ENCODE peak calls at places on chromosomes 11 and 22, in seven cellular contexts. One of them, this sample, is unnamed.

GRCh38 chr11:125267548-125267947 is 103.0 kb downstream of the PKNOX2 start:
- DNase-seq in NCI-H2081: no peak
- DNase-seq in left ventricle myocardium inferior: no peak
- DNase-seq in GF-D8: no peak
- DNase-seq in Calu3: no peak
- DNase-seq in endothelial cell: no peak
- DNase-seq in ovary: no peak
- DNase-seq in this sample: no peak

GRCh38 chr11:1060410-1060809 is 14.3 kb upstream of the MUC2 start:
- DNase-seq in GF-D8: no peak
- DNase-seq in endothelial cell: no peak
- DNase-seq in left ventricle myocardium inferior: no peak
- DNase-seq in NCI-H2081: no peak
- DNase-seq in Calu3: no peak
- DNase-seq in ovary: peak
- DNase-seq in this sample: no peak

GRCh38 chr11:111922803-111923202 is 4.1 kb downstream of the C11orf52 start:
- DNase-seq in Calu3: no peak
- DNase-seq in NCI-H2081: no peak
- DNase-seq in ovary: peak
- DNase-seq in endothelial cell: no peak
- DNase-seq in GF-D8: peak
- DNase-seq in left ventricle myocardium inferior: no peak
- DNase-seq in this sample: no peak

GRCh38 chr11:112440518-112440917 is 179.9 kb upstream of the PLET1 start:
- DNase-seq in left ventricle myocardium inferior: no peak
- DNase-seq in Calu3: no peak
- DNase-seq in GF-D8: no peak
- DNase-seq in endothelial cell: peak
- DNase-seq in ovary: no peak
- DNase-seq in NCI-H2081: no peak
- DNase-seq in this sample: peak

GRCh38 chr22:17846326-17846992 is 72.2 kb upstream of the BID start:
- DNase-seq in left ventricle myocardium inferior: no peak
- DNase-seq in Calu3: no peak
- DNase-seq in endothelial cell: no peak
- DNase-seq in GF-D8: no peak
- DNase-seq in ovary: peak
- DNase-seq in NCI-H2081: no peak
- DNase-seq in this sample: no peak

GRCh38 chr11:66904055-66904454 is 47.2 kb downstream of the LRFN4 start:
- DNase-seq in NCI-H2081: no peak
- DNase-seq in left ventricle myocardium inferior: no peak
- DNase-seq in GF-D8: no peak
- DNase-seq in ovary: no peak
- DNase-seq in endothelial cell: no peak
- DNase-seq in Calu3: peak
- DNase-seq in this sample: peak

GRCh38 chr11:119742263-119742861 is 13.4 kb upstream of the NECTIN1 start:
- DNase-seq in Calu3: no peak
- DNase-seq in left ventricle myocardium inferior: no peak
- DNase-seq in GF-D8: no peak
- DNase-seq in ovary: no peak
- DNase-seq in endothelial cell: no peak
- DNase-seq in NCI-H2081: no peak
- DNase-seq in this sample: no peak

GRCh38 chr22:27113211-27114030 is 456.0 kb downstream of the MIAT start:
- DNase-seq in left ventricle myocardium inferior: peak
- DNase-seq in NCI-H2081: no peak
- DNase-seq in endothelial cell: no peak
- DNase-seq in GF-D8: no peak
- DNase-seq in ovary: peak
- DNase-seq in Calu3: peak
- DNase-seq in this sample: peak

GRCh38 chr11:61480261-61480660 is 28.3 kb upstream of the LRRC10B start:
- DNase-seq in ovary: no peak
- DNase-seq in Calu3: no peak
- DNase-seq in left ventricle myocardium inferior: no peak
- DNase-seq in NCI-H2081: no peak
- DNase-seq in endothelial cell: no peak
- DNase-seq in GF-D8: no peak
- DNase-seq in this sample: no peak

GRCh38 chr22:21961886-21962654 is 9.4 kb upstream of the PPM1F start:
- DNase-seq in endothelial cell: no peak
- DNase-seq in left ventricle myocardium inferior: no peak
- DNase-seq in NCI-H2081: no peak
- DNase-seq in ovary: no peak
- DNase-seq in Calu3: peak
- DNase-seq in GF-D8: no peak
- DNase-seq in this sample: no peak

GRCh38 chr11:81644239-81644840 is 1089.3 kb downstream of the FAM181B start:
- DNase-seq in Calu3: no peak
- DNase-seq in NCI-H2081: peak
- DNase-seq in ovary: no peak
- DNase-seq in left ventricle myocardium inferior: no peak
- DNase-seq in GF-D8: peak
- DNase-seq in endothelial cell: peak
- DNase-seq in this sample: peak

GRCh38 chr11:116422976-116423375 is 349.8 kb downstream of the BUD13 start:
- DNase-seq in NCI-H2081: no peak
- DNase-seq in GF-D8: no peak
- DNase-seq in left ventricle myocardium inferior: no peak
- DNase-seq in Calu3: no peak
- DNase-seq in ovary: no peak
- DNase-seq in endothelial cell: peak
- DNase-seq in this sample: no peak

GRCh38 chr11:66020618-66021357 is 5.5 kb downstream of the CATSPER1 start:
- DNase-seq in Calu3: peak
- DNase-seq in ovary: no peak
- DNase-seq in left ventricle myocardium inferior: no peak
- DNase-seq in endothelial cell: no peak
- DNase-seq in GF-D8: no peak
- DNase-seq in NCI-H2081: no peak
- DNase-seq in this sample: peak

GRCh38 chr22:38086001-38086845 is 2.2 kb upstream of the SLC16A8 start:
- DNase-seq in endothelial cell: no peak
- DNase-seq in GF-D8: no peak
- DNase-seq in NCI-H2081: no peak
- DNase-seq in left ventricle myocardium inferior: no peak
- DNase-seq in ovary: no peak
- DNase-seq in Calu3: no peak
- DNase-seq in this sample: no peak

GRCh38 chr11:69705246-69705856 is 1.5 kb upstream of the FGF19 start:
- DNase-seq in NCI-H2081: no peak
- DNase-seq in Calu3: no peak
- DNase-seq in left ventricle myocardium inferior: no peak
- DNase-seq in GF-D8: no peak
- DNase-seq in endothelial cell: no peak
- DNase-seq in ovary: no peak
- DNase-seq in this sample: no peak

GRCh38 chr11:110907629-110908028 is 195.4 kb upstream of the ARHGAP20 start:
- DNase-seq in ovary: no peak
- DNase-seq in Calu3: peak
- DNase-seq in NCI-H2081: no peak
- DNase-seq in endothelial cell: no peak
- DNase-seq in GF-D8: peak
- DNase-seq in left ventricle myocardium inferior: no peak
- DNase-seq in this sample: no peak

GRCh38 chr11:86069408-86070086 is 663 bp upstream of the PICALM start:
- DNase-seq in left ventricle myocardium inferior: no peak
- DNase-seq in NCI-H2081: no peak
- DNase-seq in GF-D8: peak
- DNase-seq in ovary: no peak
- DNase-seq in Calu3: peak
- DNase-seq in endothelial cell: peak
- DNase-seq in this sample: peak

GRCh38 chr11:113849713-113850112 is 25.7 kb downstream of the USP28 start:
- DNase-seq in ovary: no peak
- DNase-seq in Calu3: no peak
- DNase-seq in NCI-H2081: no peak
- DNase-seq in GF-D8: no peak
- DNase-seq in left ventricle myocardium inferior: no peak
- DNase-seq in endothelial cell: no peak
- DNase-seq in this sample: no peak

GRCh38 chr11:104534268-104534667 is 364.0 kb downstream of the CASP12 start:
- DNase-seq in endothelial cell: no peak
- DNase-seq in left ventricle myocardium inferior: no peak
- DNase-seq in GF-D8: no peak
- DNase-seq in Calu3: no peak
- DNase-seq in NCI-H2081: no peak
- DNase-seq in ovary: no peak
- DNase-seq in this sample: peak

GRCh38 chr11:113147249-113147648 is 167.1 kb upstream of the TTC12 start:
- DNase-seq in GF-D8: no peak
- DNase-seq in endothelial cell: no peak
- DNase-seq in Calu3: no peak
- DNase-seq in left ventricle myocardium inferior: no peak
- DNase-seq in ovary: no peak
- DNase-seq in NCI-H2081: peak
- DNase-seq in this sample: no peak

GRCh38 chr22:29048822-29049654 is 12.6 kb downstream of the C22orf31 start:
- DNase-seq in Calu3: no peak
- DNase-seq in ovary: no peak
- DNase-seq in left ventricle myocardium inferior: no peak
- DNase-seq in NCI-H2081: no peak
- DNase-seq in endothelial cell: no peak
- DNase-seq in GF-D8: no peak
- DNase-seq in this sample: no peak

GRCh38 chr22:36367479-36367878 is 20.3 kb downstream of the MYH9 start:
- DNase-seq in left ventricle myocardium inferior: no peak
- DNase-seq in Calu3: no peak
- DNase-seq in NCI-H2081: no peak
- DNase-seq in GF-D8: no peak
- DNase-seq in endothelial cell: no peak
- DNase-seq in ovary: no peak
- DNase-seq in this sample: no peak

GRCh38 chr11:134756811-134757540 is 344.9 kb upstream of the B3GAT1 start:
- DNase-seq in endothelial cell: no peak
- DNase-seq in NCI-H2081: no peak
- DNase-seq in Calu3: no peak
- DNase-seq in GF-D8: no peak
- DNase-seq in left ventricle myocardium inferior: no peak
- DNase-seq in ovary: no peak
- DNase-seq in this sample: no peak

GRCh38 chr11:118984825-118985224 is 13.1 kb upstream of the CENATAC start:
- DNase-seq in Calu3: no peak
- DNase-seq in NCI-H2081: no peak
- DNase-seq in left ventricle myocardium inferior: no peak
- DNase-seq in GF-D8: no peak
- DNase-seq in endothelial cell: no peak
- DNase-seq in ovary: no peak
- DNase-seq in this sample: no peak

GRCh38 chr22:44773082-44773481 is 20.7 kb downstream of the ARHGAP8 start:
- DNase-seq in left ventricle myocardium inferior: no peak
- DNase-seq in GF-D8: no peak
- DNase-seq in ovary: no peak
- DNase-seq in endothelial cell: no peak
- DNase-seq in NCI-H2081: no peak
- DNase-seq in Calu3: no peak
- DNase-seq in this sample: no peak

GRCh38 chr22:39556970-39557811 is 13.4 kb upstream of the CACNA1I start:
- DNase-seq in left ventricle myocardium inferior: no peak
- DNase-seq in endothelial cell: no peak
- DNase-seq in ovary: no peak
- DNase-seq in GF-D8: no peak
- DNase-seq in Calu3: peak
- DNase-seq in NCI-H2081: peak
- DNase-seq in this sample: peak

GRCh38 chr11:69313992-69314391 is 20.0 kb downstream of the MYEOV start:
- DNase-seq in Calu3: no peak
- DNase-seq in left ventricle myocardium inferior: no peak
- DNase-seq in endothelial cell: no peak
- DNase-seq in NCI-H2081: no peak
- DNase-seq in GF-D8: no peak
- DNase-seq in ovary: no peak
- DNase-seq in this sample: no peak

GRCh38 chr11:119976805-119977583 is 160.9 kb downstream of the TRIM29 start:
- DNase-seq in ovary: no peak
- DNase-seq in left ventricle myocardium inferior: no peak
- DNase-seq in GF-D8: no peak
- DNase-seq in endothelial cell: no peak
- DNase-seq in Calu3: no peak
- DNase-seq in NCI-H2081: no peak
- DNase-seq in this sample: no peak

GRCh38 chr11:8813658-8814057 is 97.3 kb upstream of the AKIP1 start:
- DNase-seq in NCI-H2081: peak
- DNase-seq in ovary: peak
- DNase-seq in Calu3: peak
- DNase-seq in endothelial cell: peak
- DNase-seq in GF-D8: no peak
- DNase-seq in left ventricle myocardium inferior: peak
- DNase-seq in this sample: peak

GRCh38 chr22:24146791-24147353 is 34.4 kb upstream of the SUSD2 start:
- DNase-seq in left ventricle myocardium inferior: peak
- DNase-seq in endothelial cell: no peak
- DNase-seq in NCI-H2081: no peak
- DNase-seq in GF-D8: no peak
- DNase-seq in Calu3: no peak
- DNase-seq in ovary: peak
- DNase-seq in this sample: no peak

This sample was measured in A549.